ENCODE peak calls at places on chromosomes 4 and X, in five cellular contexts. D is sigmoid colon, I is suprapubic skin, M is SK-N-SH, F is tibial nerve. A is an unnamed sample. For H3K4me1 and H3K36me3, the result is how much of the 10 kb centered on the place peaks cover.

GRCh38 chr4:173025131-173025530 is 143.5 kb upstream of the GALNT7 start:
- DNase-seq in F (no peak), D (no peak), I (no peak), M (peak), A (peak)

GRCh38 chrX:46912673-46913491 is 661 bp downstream of the JADE3 start:
- DNase-seq in I (no peak), F (no peak), D (peak), M (peak), A (peak)

GRCh38 chrX:22742174-22742573 is 257.6 kb upstream of the DDX53 start:
- DNase-seq in F (no peak), I (no peak), M (no peak), D (no peak), A (no peak)

GRCh38 chrX:40018021-40018420 is 79.7 kb downstream of the BCOR start:
- DNase-seq in M (no peak), I (no peak), D (no peak), F (no peak), A (no peak)

GRCh38 chrX:47093248-47093647 is 15.0 kb downstream of the RGN start:
- DNase-seq in M (peak), F (no peak), I (no peak), D (no peak), A (no peak)

GRCh38 chrX:10126834-10127233 is 29.9 kb upstream of the CLCN4 start:
- DNase-seq in I (no peak), D (no peak), F (no peak), M (no peak), A (no peak)

GRCh38 chr4:123477804-123478209 is 81.2 kb downstream of the SPRY1 start:
- DNase-seq in I (no peak), D (no peak), M (no peak), F (no peak), A (no peak)

GRCh38 chr4:73653695-73654106 is 33.5 kb upstream of the RASSF6 start:
- DNase-seq in M (peak), I (no peak), D (no peak), F (no peak), A (peak)

GRCh38 chrX:109774706-109775105 is 41.6 kb upstream of the ACSL4 start:
- DNase-seq in I (no peak), F (no peak), M (no peak), D (no peak), A (no peak)

GRCh38 chr4:10461091-10461849 is 4.0 kb upstream of the ZNF518B start:
- DNase-seq in F (no peak), M (peak), I (no peak), D (no peak), A (peak)

GRCh38 chr4:76747613-76748012 is 150.3 kb downstream of the SOWAHB start:
- DNase-seq in M (no peak), D (no peak), I (no peak), F (no peak), A (no peak)

GRCh38 chrX:21004835-21005234 is 369.4 kb upstream of the CNKSR2 start:
- DNase-seq in M (no peak), I (no peak), D (no peak), F (no peak), A (no peak)

GRCh38 chrX:50111762-50112161 is 89.0 kb downstream of the AKAP4 start:
- DNase-seq in I (no peak), D (no peak), F (no peak), M (no peak), A (peak)

GRCh38 chrX:51931761-51932160 is 38.3 kb downstream of the MAGED1 start:
- DNase-seq in D (no peak), F (no peak), I (no peak), M (peak), A (no peak)

GRCh38 chr4:107444-108429 is 16.6 kb upstream of the ZNF718 start:
- DNase-seq in D (no peak), I (no peak), M (peak), F (no peak), A (no peak)

GRCh38 chr4:72374156-72374555 is 194.9 kb downstream of the ADAMTS3 start:
- DNase-seq in I (no peak), M (no peak), F (no peak), D (no peak), A (no peak)

GRCh38 chr4:98706200-98706813 is 47.9 kb upstream of the TSPAN5 start:
- DNase-seq in D (no peak), I (no peak), M (no peak), F (no peak), A (no peak)

DNA sequence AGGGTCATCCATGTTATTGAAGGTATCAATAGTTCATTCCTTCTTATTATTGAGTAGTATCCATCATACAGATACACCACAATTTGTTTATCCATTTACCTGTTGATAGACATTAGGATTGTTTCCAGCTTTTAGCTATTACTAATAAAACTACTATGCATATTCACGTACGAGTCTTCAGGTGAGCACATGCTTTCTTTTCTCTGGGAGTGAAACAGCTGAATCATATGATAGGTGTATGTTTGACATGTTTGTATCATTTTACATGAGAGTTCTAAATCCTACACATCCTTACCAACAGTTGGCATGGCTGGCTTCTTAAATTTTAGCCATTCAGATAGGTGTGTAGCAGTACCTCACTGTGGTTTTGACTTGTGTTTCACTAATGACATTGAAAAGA is 556.6 kb upstream of the DIPK2B start:
- DNase-seq in D (no peak), I (no peak), M (no peak), F (no peak), A (no peak)
- H3K4me1 ChIP-seq in D (under half), I (under half), M (under half), F (under half), A (under half)

GRCh38 chrX:153964105-153964504 is 7.5 kb downstream of the HCFC1 start:
- DNase-seq in F (no peak), M (no peak), D (no peak), I (no peak), A (no peak)
- H3K36me3 ChIP-seq in F (under half), M (under half), D (under half), I (under half), A (half or more)

DNA sequence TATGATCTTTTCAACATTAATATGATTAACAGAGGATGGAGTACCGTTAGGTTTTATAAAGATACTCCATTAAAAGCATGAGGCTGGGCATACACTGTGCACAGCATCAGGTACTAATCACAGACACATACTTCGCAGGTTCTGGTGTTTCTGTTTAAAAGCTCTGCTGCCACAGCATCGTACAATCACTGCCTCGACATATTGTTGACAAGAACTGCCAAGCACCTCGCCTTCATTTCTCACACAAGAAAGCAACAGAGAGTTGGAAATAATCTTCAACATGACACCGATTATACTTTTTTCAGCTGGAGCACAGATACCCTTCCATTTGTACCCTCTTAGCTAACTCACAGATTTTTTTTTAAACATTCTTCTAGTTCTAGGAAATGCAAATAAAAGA is 753.4 kb upstream of the FAM241A start:
- DNase-seq in I (no peak), F (no peak), M (no peak), D (no peak), A (no peak)
- TF ChIP-seq EP300 in I (no peak), F (no peak), M (no peak), D (no peak), A (no peak)

GRCh38 chr4:108395786-108396185 is 224.6 kb upstream of the RPL34 start:
- DNase-seq in F (no peak), M (no peak), I (no peak), D (no peak), A (no peak)

GRCh38 chr4:108398326-108398725 is 222.1 kb upstream of the RPL34 start:
- DNase-seq in I (no peak), F (no peak), M (no peak), D (no peak), A (no peak)

GRCh38 chr4:108398836-108399235 is 221.5 kb upstream of the RPL34 start:
- DNase-seq in F (no peak), M (no peak), I (no peak), D (no peak), A (no peak)

GRCh38 chr4:108397850-108398249 is 222.5 kb upstream of the RPL34 start:
- DNase-seq in F (no peak), D (no peak), I (no peak), M (no peak), A (no peak)

DNA sequence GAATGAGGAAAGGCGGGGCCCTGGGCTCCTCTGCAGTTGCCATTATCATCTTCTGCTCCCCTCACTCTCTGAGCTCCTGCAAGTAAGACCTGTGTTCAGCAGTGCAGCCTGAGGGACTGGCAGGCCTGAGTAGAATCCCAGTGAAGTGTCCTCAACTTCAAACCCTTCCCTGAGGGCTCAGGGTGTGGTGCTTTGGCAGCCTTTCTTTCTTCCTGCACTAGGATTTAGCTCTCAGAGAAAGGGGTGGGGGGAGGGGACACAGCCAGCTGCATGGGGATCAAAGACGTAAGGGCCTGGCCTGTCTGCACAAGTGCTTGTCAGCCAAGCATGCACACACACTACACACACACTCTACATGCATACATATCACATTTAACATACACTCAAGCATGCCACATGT is 223.5 kb upstream of the RPL34 start:
- DNase-seq in D (no peak), I (no peak), F (no peak), M (no peak), A (no peak)
- H3K4me1 ChIP-seq in D (under half), I (under half), F (under half), M (under half), A (under half)